ENCODE peak calls at places on chromosomes 5 and 9, in four cellular contexts. Z is fibroblast of lung, S is colonic mucosa, I is NCI-H1436. Y is an unnamed sample.

GRCh38 chr9:121288874-121289553 is 21.1 kb downstream of the GSN start:
- DNase-seq in Z (peak), I (no peak), S (peak), Y (peak)

GRCh38 chr5:16674750-16675149 is 58.0 kb upstream of the RETREG1 start:
- DNase-seq in Z (no peak), I (no peak), S (no peak), Y (no peak)

GRCh38 chr9:102778756-102779155 is 216.4 kb upstream of the CYLC2 start:
- DNase-seq in I (no peak), Z (no peak), S (no peak), Y (no peak)

GRCh38 chr9:133839822-133840329 is 101.7 kb upstream of the SARDH start:
- DNase-seq in Z (peak), S (peak), I (no peak), Y (no peak)

GRCh38 chr9:4065054-4065453 is 234.8 kb downstream of the GLIS3 start:
- DNase-seq in S (no peak), Z (no peak), I (no peak), Y (no peak)

GRCh38 chr9:108786756-108787663 is 68.8 kb downstream of the ACTL7B start:
- DNase-seq in I (no peak), S (no peak), Z (peak), Y (no peak)

GRCh38 chr5:38467353-38468040 is 88.9 kb downstream of the LIFR start:
- DNase-seq in I (no peak), Z (peak), S (no peak), Y (no peak)

GRCh38 chr5:3380689-3381088 is 214.9 kb upstream of the IRX1 start:
- DNase-seq in Z (no peak), S (no peak), I (no peak), Y (no peak)

GRCh38 chr5:42915306-42915866 is 103.7 kb upstream of the SELENOP start:
- DNase-seq in S (no peak), I (no peak), Z (no peak), Y (no peak)

GRCh38 chr9:89661956-89662717 is 57.3 kb downstream of the GADD45G start:
- DNase-seq in Z (peak), I (peak), S (peak), Y (peak)

GRCh38 chr5:155822177-155822576 is 504.8 kb upstream of the SGCD start:
- DNase-seq in I (no peak), S (no peak), Z (no peak), Y (no peak)

GRCh38 chr9:86549920-86550319 is 195.7 kb upstream of the TUT7 start:
- DNase-seq in I (no peak), S (no peak), Z (no peak), Y (no peak)

GRCh38 chr5:169027456-169028118 is 273.4 kb downstream of the SLIT3 start:
- DNase-seq in Z (no peak), I (no peak), S (no peak), Y (peak)

GRCh38 chr5:132070460-132071337 is 2.9 kb upstream of the CSF2 start:
- DNase-seq in I (no peak), S (no peak), Z (peak), Y (no peak)

GRCh38 chr5:56534102-56534501 is 281.2 kb upstream of the MAP3K1 start:
- DNase-seq in I (no peak), S (no peak), Z (no peak), Y (no peak)

GRCh38 chr5:121174351-121174750 is 677.3 kb upstream of the FTMT start:
- DNase-seq in S (no peak), I (no peak), Z (peak), Y (no peak)

GRCh38 chr5:115842089-115842881 is 550 bp downstream of the AP3S1 start:
- DNase-seq in S (peak), I (peak), Z (peak), Y (no peak)

GRCh38 chr9:77927265-77927664 is 104.3 kb downstream of the GNAQ start:
- DNase-seq in Z (peak), S (no peak), I (no peak), Y (no peak)

GRCh38 chr5:74766348-74766886 is 500 bp downstream of the GFM2 start:
- DNase-seq in I (no peak), S (peak), Z (peak), Y (no peak)

GRCh38 chr5:151686673-151687378 is at the start of gene SPARC:
- DNase-seq in Z (peak), I (no peak), S (peak), Y (peak)

GRCh38 chr5:138370537-138370936 is 18.1 kb downstream of the KDM3B start:
- DNase-seq in Z (peak), S (no peak), I (no peak), Y (no peak)

GRCh38 chr5:174151579-174152181 is 106.2 kb downstream of the NSG2 start:
- DNase-seq in Z (no peak), I (no peak), S (no peak), Y (no peak)

GRCh38 chr5:79759436-79759835 is 69.8 kb downstream of the CMYA5 start:
- DNase-seq in Z (peak), S (no peak), I (no peak), Y (no peak)

GRCh38 chr9:131578778-131579504 is 33.6 kb downstream of the PRRT1B start:
- DNase-seq in I (no peak), Z (no peak), S (no peak), Y (no peak)

GRCh38 chr5:33657804-33658435 is 217.2 kb downstream of the TARS1 start:
- DNase-seq in I (no peak), S (no peak), Z (no peak), Y (no peak)

GRCh38 chr9:85431396-85432102 is 310.2 kb downstream of the AGTPBP1 start:
- DNase-seq in I (no peak), Z (no peak), S (no peak), Y (no peak)

GRCh38 chr9:106286249-106286648 is 576.7 kb upstream of the ZNF462 start:
- DNase-seq in I (peak), S (no peak), Z (peak), Y (no peak)

GRCh38 chr5:41510176-41510831 is at the start of gene PLCXD3:
- DNase-seq in Z (peak), I (peak), S (peak), Y (peak)

GRCh38 chr5:140694276-140694675 is 3.0 kb downstream of the HARS2 start:
- DNase-seq in I (no peak), Z (peak), S (no peak), Y (no peak)

GRCh38 chr9:18260527-18260926 is 213.4 kb upstream of the ADAMTSL1 start:
- DNase-seq in I (no peak), S (no peak), Z (peak), Y (peak)

GRCh38 chr9:132201139-132201538 is 39.3 kb downstream of the NTNG2 start:
- DNase-seq in S (no peak), I (peak), Z (no peak), Y (peak)

GRCh38 chr9:133552236-133552635 is 17.7 kb downstream of the ADAMTSL2 start:
- DNase-seq in S (no peak), Z (no peak), I (no peak), Y (no peak)

GRCh38 chr9:83062653-83063527 is at the start of gene RASEF:
- DNase-seq in I (no peak), Z (peak), S (peak), Y (peak)

Y was measured in left colon.